ENCODE peak calls at places on chromosome 20, in six cellular contexts. G is CD4-positive, alpha-beta memory T cell; R is aorta; A is esophagus squamous epithelium; B is naive thymus-derived CD4-positive, alpha-beta T cell; S is ovary. Z is an unnamed sample. For H3K36me3, H3K9me3 and H3K27me3, the result is how much of the 10 kb centered on the place peaks cover.

GRCh38 chr20:36548704-36549627 is 7.6 kb downstream of the MYL9 start:
- DNase-seq in S (no peak), R (no peak), A (no peak), B (no peak), G (no peak), Z (no peak)

GRCh38 chr20:41249371-41249770 is 68.2 kb downstream of the ZHX3 start:
- DNase-seq in R (peak), S (peak), G (no peak), B (no peak), A (no peak), Z (peak)

GRCh38 chr20:20440473-20440872 is 72.6 kb downstream of the INSM1 start:
- DNase-seq in B (no peak), A (no peak), R (no peak), G (no peak), S (no peak), Z (no peak)

GRCh38 chr20:4689224-4689623 is 32.5 kb upstream of the PRND start:
- DNase-seq in B (no peak), G (no peak), A (no peak), R (no peak), S (no peak), Z (no peak)

GRCh38 chr20:43559588-43559987 is 761 bp downstream of the SGK2 start:
- DNase-seq in R (no peak), G (no peak), S (no peak), A (no peak), B (no peak), Z (no peak)

GRCh38 chr20:6140947-6141346 is 18.1 kb upstream of the FERMT1 start:
- DNase-seq in R (no peak), A (no peak), G (no peak), B (no peak), S (no peak), Z (no peak)

GRCh38 chr20:10861619-10862018 is 187.8 kb upstream of the JAG1 start:
- DNase-seq in B (no peak), A (no peak), R (no peak), G (no peak), S (no peak), Z (no peak)

GRCh38 chr20:54774423-54774822 is 299.0 kb downstream of the DOK5 start:
- DNase-seq in R (no peak), B (no peak), S (no peak), G (no peak), A (no peak), Z (no peak)

GRCh38 chr20:53445276-53445675 is 148.4 kb downstream of the ZNF217 start:
- DNase-seq in S (no peak), R (no peak), A (no peak), B (no peak), G (no peak), Z (no peak)

GRCh38 chr20:9490171-9490570 is 24.2 kb upstream of the LAMP5 start:
- DNase-seq in A (no peak), R (no peak), B (no peak), G (no peak), S (no peak), Z (no peak)

GRCh38 chr20:3040086-3040485 is 3.3 kb upstream of the GNRH2 start:
- DNase-seq in B (no peak), S (no peak), R (no peak), A (no peak), G (no peak), Z (no peak)

GRCh38 chr20:21125072-21125848 is 622 bp upstream of the KIZ start:
- DNase-seq in G (no peak), B (no peak), R (peak), A (no peak), S (peak), Z (peak)

GRCh38 chr20:17936791-17937687 is 31.6 kb downstream of the SNX5 start:
- DNase-seq in R (no peak), A (no peak), S (peak), B (no peak), G (no peak), Z (peak)

GRCh38 chr20:1793821-1794220 is 101.4 kb upstream of the SIRPA start:
- DNase-seq in R (no peak), G (no peak), B (no peak), S (no peak), A (no peak), Z (no peak)

GRCh38 chr20:48275737-48276342 is 490.6 kb upstream of the SULF2 start:
- DNase-seq in S (no peak), A (no peak), B (no peak), R (no peak), G (no peak), Z (no peak)

GRCh38 chr20:63810730-63811490 is 20.2 kb downstream of the ZBTB46 start:
- DNase-seq in R (no peak), G (no peak), B (no peak), A (no peak), S (peak), Z (no peak)

DNA sequence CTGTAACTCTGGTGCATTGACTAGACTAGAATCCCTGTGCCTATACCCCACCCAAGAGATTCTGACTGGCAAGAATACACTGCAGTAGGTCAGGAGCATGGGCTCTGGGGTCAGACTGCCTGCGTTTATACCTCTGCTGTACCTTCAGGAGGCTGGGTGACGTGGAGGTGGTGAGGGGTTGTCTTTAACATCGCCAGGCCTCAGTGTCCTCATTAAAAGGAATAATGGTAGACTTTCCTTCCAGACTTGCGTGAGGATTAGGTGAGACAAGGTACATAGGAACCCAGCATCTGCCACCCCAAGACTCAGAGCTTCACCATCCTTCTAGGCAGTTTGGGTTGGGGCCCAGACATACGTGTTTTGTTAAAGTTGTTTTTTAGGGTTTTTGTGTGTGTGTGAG is 44.3 kb downstream of the TM9SF4 start:
- DNase-seq in G (no peak), B (no peak), R (no peak), A (no peak), S (peak), Z (no peak)
- H3K36me3 ChIP-seq in G (under half), B (under half), R (under half), A (under half), S (under half), Z (half or more)

GRCh38 chr20:56003111-56003800 is 2.1 kb downstream of the CBLN4 start:
- DNase-seq in S (peak), B (no peak), A (no peak), R (no peak), G (no peak), Z (no peak)
- H3K9me3 ChIP-seq in S (under half), B (under half), A (under half), R (under half), G (under half), Z (under half)

GRCh38 chr20:59566631-59567524 is 37.5 kb upstream of the PHACTR3 start:
- DNase-seq in A (no peak), S (no peak), G (no peak), B (no peak), R (no peak), Z (no peak)

GRCh38 chr20:59564171-59564570 is 40.2 kb upstream of the PHACTR3 start:
- DNase-seq in R (no peak), G (no peak), S (no peak), A (no peak), B (no peak), Z (no peak)

GRCh38 chr20:59564943-59565342 is 39.4 kb upstream of the PHACTR3 start:
- DNase-seq in B (no peak), R (no peak), A (no peak), G (no peak), S (no peak), Z (no peak)

GRCh38 chr20:59567585-59568508 is 36.5 kb upstream of the PHACTR3 start:
- DNase-seq in B (no peak), G (no peak), A (no peak), R (no peak), S (no peak), Z (no peak)

GRCh38 chr20:59565768-59566461 is 38.4 kb upstream of the PHACTR3 start:
- DNase-seq in A (no peak), R (no peak), G (no peak), B (no peak), S (no peak), Z (no peak)
- H3K27me3 ChIP-seq in A (under half), R (under half), G (under half), B (under half), S (under half), Z (under half)

DNA sequence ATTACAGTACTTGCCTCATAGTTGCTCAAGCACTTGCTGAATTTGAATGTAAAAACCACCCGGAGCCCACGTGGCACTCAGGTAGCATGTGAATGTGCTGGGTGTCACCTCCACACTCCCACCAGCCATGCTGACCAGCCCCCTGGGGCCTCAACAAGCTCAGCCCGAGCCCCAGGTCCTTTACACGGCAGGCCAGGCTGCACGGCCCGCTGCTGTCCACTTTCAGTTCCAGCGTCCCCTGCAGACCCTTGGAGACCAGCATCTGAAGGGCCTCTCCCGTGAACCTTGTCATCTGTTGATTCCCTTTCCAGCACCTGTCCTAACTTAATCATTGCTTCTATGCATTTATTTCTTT is 33.3 kb upstream of the ZBP1 start:
- DNase-seq in G (no peak), B (no peak), S (peak), A (no peak), R (peak), Z (no peak)
- H3K36me3 ChIP-seq in G (under half), B (under half), S (under half), A (under half), R (under half), Z (under half)

GRCh38 chr20:58855506-58856314 is 3.2 kb downstream of the GNAS start:
- DNase-seq in S (no peak), A (no peak), R (no peak), G (no peak), B (no peak), Z (no peak)
- H3K9me3 ChIP-seq in S (under half), A (under half), R (under half), G (under half), B (under half), Z (under half)

DNA sequence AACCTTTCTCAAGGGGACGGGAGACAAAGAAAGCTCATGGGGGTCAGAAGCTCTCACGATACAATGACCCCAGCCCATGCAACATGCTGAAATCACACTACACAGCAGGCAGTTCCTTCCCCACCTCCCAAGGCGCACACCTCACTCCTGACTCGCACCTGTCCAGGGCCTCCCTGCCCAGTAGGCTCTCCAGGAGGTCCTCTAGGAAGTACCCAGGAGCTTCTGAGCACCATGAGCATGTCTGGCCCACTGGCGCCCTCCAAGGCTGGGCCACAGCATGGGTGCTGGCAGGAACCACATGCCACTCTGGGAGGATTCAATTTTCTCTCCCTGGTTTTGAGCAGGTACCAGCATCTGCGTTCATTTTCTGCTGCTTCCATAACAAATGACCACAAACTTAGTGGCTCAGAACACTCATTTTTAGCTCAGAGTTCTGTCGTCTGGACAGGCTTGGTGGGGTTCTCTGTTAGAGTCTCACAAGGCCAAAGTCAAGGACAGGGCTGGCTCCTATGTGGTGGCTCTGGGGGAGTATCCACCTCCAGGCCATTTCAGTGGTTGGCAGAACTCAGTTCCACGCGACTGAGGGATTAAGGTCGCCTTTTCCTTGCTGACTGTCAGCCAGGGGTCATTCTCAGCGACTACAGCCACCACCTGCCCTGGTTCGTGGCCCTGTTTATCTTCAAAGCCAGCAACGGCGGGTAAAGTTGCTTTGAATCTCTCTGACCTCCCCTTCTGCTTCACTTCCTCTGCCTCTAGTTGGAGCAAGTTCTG is 32.7 kb downstream of the ACSS1 start:
- DNase-seq in A (no peak), G (no peak), R (peak), B (no peak), S (peak), Z (no peak)
- H3K27me3 ChIP-seq in A (under half), G (under half), R (under half), B (under half), S (under half), Z (under half)

GRCh38 chr20:15611579-15611978 is 961.7 kb downstream of the KIF16B start:
- DNase-seq in S (no peak), A (no peak), B (no peak), G (no peak), R (no peak), Z (no peak)
- H3K36me3 ChIP-seq in S (under half), A (under half), B (under half), G (under half), R (under half), Z (under half)

GRCh38 chr20:29740951-29741593 is 1516.4 kb upstream of the DEFB115 start:
- DNase-seq in A (no peak), B (no peak), R (peak), S (no peak), G (no peak), Z (no peak)
- H3K9me3 ChIP-seq in A (under half), B (under half), R (under half), S (under half), G (under half), Z (under half)

Z was measured in MG63.